ENCODE peak calls at places on chromosomes 3 and 15, in four cellular contexts. L, F, O and C are unnamed samples.

GRCh38 chr15:40464595-40465185 is 6.1 kb upstream of the CHST14 start:
- ATAC-seq in L (no peak), O (no peak), F (no peak), C (no peak)

GRCh38 chr3:182962162-182962561 is 18.2 kb downstream of the DCUN1D1 start:
- ATAC-seq in O (no peak), L (peak), F (no peak), C (peak)

GRCh38 chr15:76116138-76116885 is 56.5 kb downstream of the TMEM266 start:
- ATAC-seq in F (no peak), O (no peak), L (no peak), C (no peak)

GRCh38 chr15:38208779-38209178 is 43.9 kb upstream of the SPRED1 start:
- ATAC-seq in L (no peak), O (no peak), F (no peak), C (no peak)

GRCh38 chr15:89756897-89757296 is 5.8 kb upstream of the MESP1 start:
- ATAC-seq in O (no peak), L (no peak), F (no peak), C (no peak)

GRCh38 chr3:42247576-42248027 is 18.4 kb downstream of the CCK start:
- ATAC-seq in F (peak), L (peak), O (peak), C (peak)

GRCh38 chr3:70531838-70532489 is 219.5 kb upstream of the MDFIC2 start:
- ATAC-seq in O (no peak), L (no peak), F (no peak), C (no peak)

GRCh38 chr3:170055209-170055608 is 17.4 kb downstream of the GPR160 start:
- ATAC-seq in L (no peak), O (no peak), F (peak), C (no peak)

GRCh38 chr15:45126535-45127158 is 3.0 kb downstream of the DUOXA1 start:
- ATAC-seq in L (no peak), O (peak), F (peak), C (no peak)

GRCh38 chr3:182567666-182568065 is 225.6 kb upstream of the ATP11B start:
- ATAC-seq in O (no peak), L (no peak), F (no peak), C (no peak)